ENCODE peak calls at places on chromosomes 2 and 18, in ten cellular contexts. Q is endothelial cell, N is EH, E is kidney epithelial cell, P is substantia nigra, H is NCI-H1417, S is AG08395, T is amniotic epithelial cell, M is fibroblast of mammary gland, X is cardiac muscle cell. W is an unnamed sample.

GRCh38 chr2:179898873-179899272 is 37.5 kb upstream of the ZNF385B start:
- DNase-seq in Q (peak), N (peak), P (no peak), S (peak), X (peak), H (peak), M (peak), T (peak), E (no peak), W (no peak)

GRCh38 chr2:37364351-37364750 is 19.9 kb downstream of the QPCT start:
- DNase-seq in S (no peak), N (no peak), X (no peak), E (no peak), H (no peak), P (no peak), T (no peak), Q (no peak), M (no peak), W (no peak)

GRCh38 chr2:149038442-149039212 is at the start of gene LYPD6B:
- DNase-seq in N (peak), M (no peak), S (peak), Q (peak), E (no peak), P (no peak), T (no peak), X (peak), H (peak), W (no peak)

GRCh38 chr2:48147719-48148118 is 241.4 kb upstream of the FBXO11 start:
- DNase-seq in T (no peak), S (no peak), P (no peak), Q (no peak), E (no peak), N (no peak), M (no peak), H (no peak), X (no peak), W (no peak)

GRCh38 chr18:23888880-23889279 is 125.7 kb upstream of the TTC39C start:
- DNase-seq in S (no peak), P (no peak), T (no peak), E (no peak), N (no peak), Q (no peak), M (no peak), X (no peak), H (peak), W (no peak)

GRCh38 chr18:48022021-48022420 is 91.6 kb upstream of the SMAD2 start:
- DNase-seq in H (no peak), P (no peak), E (no peak), T (no peak), Q (no peak), M (no peak), X (no peak), N (no peak), S (no peak), W (no peak)

GRCh38 chr2:157172239-157172638 is 85.3 kb upstream of the GALNT5 start:
- DNase-seq in S (peak), Q (no peak), T (peak), P (no peak), X (no peak), M (peak), N (no peak), H (no peak), E (no peak), W (no peak)

GRCh38 chr2:65587779-65588178 is 155.4 kb upstream of the SPRED2 start:
- DNase-seq in Q (no peak), X (no peak), P (no peak), E (no peak), H (no peak), S (no peak), T (no peak), N (no peak), M (no peak), W (no peak)

GRCh38 chr2:237514474-237515130 is 27.6 kb downstream of the MLPH start:
- DNase-seq in H (no peak), M (no peak), X (no peak), T (no peak), Q (no peak), E (no peak), S (no peak), P (no peak), N (no peak), W (no peak)

GRCh38 chr2:109322111-109322510 is 193.1 kb downstream of the SH3RF3 start:
- DNase-seq in N (peak), P (peak), E (no peak), S (peak), Q (no peak), X (peak), M (peak), T (peak), H (no peak), W (no peak)

GRCh38 chr2:94877129-94877528 is 5.9 kb downstream of the TEKT4 start:
- DNase-seq in M (no peak), Q (no peak), H (no peak), T (no peak), X (no peak), S (no peak), P (no peak), E (no peak), N (no peak), W (no peak)

GRCh38 chr18:657998-658946 is 819 bp downstream of the TYMS start:
- DNase-seq in P (peak), M (peak), N (peak), H (peak), T (peak), E (peak), X (peak), Q (peak), S (peak), W (no peak)

GRCh38 chr2:216683846-216684245 is 11.5 kb downstream of the IGFBP5 start:
- DNase-seq in P (no peak), M (peak), S (peak), T (peak), X (peak), N (peak), E (no peak), Q (no peak), H (peak), W (no peak)

GRCh38 chr2:86822668-86823067 is 32.0 kb upstream of the CD8A start:
- DNase-seq in N (no peak), P (no peak), X (no peak), T (peak), M (no peak), S (no peak), H (no peak), Q (no peak), E (no peak), W (no peak)

GRCh38 chr18:55406374-55407045 is 181.5 kb downstream of the TCF4 start:
- DNase-seq in P (peak), X (no peak), E (no peak), H (peak), T (no peak), M (no peak), Q (no peak), N (no peak), S (no peak), W (no peak)

GRCh38 chr2:29610569-29610968 is 310.8 kb downstream of the ALK start:
- DNase-seq in N (no peak), T (no peak), M (no peak), E (no peak), S (no peak), H (no peak), P (no peak), Q (no peak), X (no peak), W (no peak)

GRCh38 chr2:218270721-218271486 is 585 bp downstream of the PNKD start:
- DNase-seq in Q (no peak), E (no peak), H (peak), T (no peak), N (peak), P (no peak), S (no peak), M (no peak), X (no peak), W (no peak)

GRCh38 chr2:15920696-15921095 is 19.7 kb upstream of the MYCN start:
- DNase-seq in P (no peak), X (no peak), T (no peak), N (no peak), Q (no peak), M (no peak), S (no peak), E (no peak), H (no peak), W (no peak)

GRCh38 chr2:119545754-119546445 is 1.7 kb downstream of the CFAP221 start:
- DNase-seq in P (no peak), H (no peak), X (peak), T (peak), N (no peak), M (peak), S (no peak), E (no peak), Q (no peak), W (no peak)

GRCh38 chr2:198966269-198966668 is 491.5 kb downstream of the SATB2 start:
- DNase-seq in S (no peak), H (no peak), T (no peak), Q (no peak), P (no peak), M (no peak), E (no peak), X (no peak), N (no peak), W (no peak)

GRCh38 chr2:201965550-201965949 is 68.1 kb upstream of the FZD7 start:
- DNase-seq in Q (no peak), H (no peak), X (no peak), N (no peak), P (no peak), S (no peak), E (no peak), M (no peak), T (no peak), W (no peak)

GRCh38 chr2:501130-501529 is 176.1 kb downstream of the TMEM18 start:
- DNase-seq in H (no peak), M (no peak), N (no peak), T (no peak), P (no peak), E (no peak), S (no peak), Q (peak), X (no peak), W (no peak)

GRCh38 chr2:144137705-144138428 is 382.1 kb downstream of the ZEB2 start:
- DNase-seq in N (peak), M (peak), P (no peak), Q (no peak), E (no peak), H (no peak), T (peak), X (no peak), S (peak), W (no peak)

GRCh38 chr18:57194070-57194469 is 47.2 kb downstream of the BOD1L2 start:
- DNase-seq in N (no peak), H (no peak), Q (no peak), X (no peak), T (no peak), S (no peak), E (no peak), M (no peak), P (no peak), W (no peak)

GRCh38 chr18:63319383-63320040 is at the start of gene BCL2:
- DNase-seq in P (peak), T (peak), Q (peak), S (peak), M (peak), N (peak), X (peak), H (peak), E (no peak), W (no peak)

GRCh38 chr2:39871291-39871761 is 92.3 kb upstream of the THUMPD2 start:
- DNase-seq in M (peak), Q (no peak), E (peak), X (peak), N (peak), T (peak), P (no peak), H (no peak), S (peak), W (no peak)

GRCh38 chr2:217142649-217143266 is 282.9 kb upstream of the TNP1 start:
- DNase-seq in P (no peak), N (peak), S (peak), T (peak), E (no peak), M (peak), Q (peak), H (no peak), X (peak), W (no peak)

GRCh38 chr18:63225434-63225833 is 94.1 kb downstream of the BCL2 start:
- DNase-seq in T (no peak), E (no peak), X (no peak), Q (no peak), P (no peak), S (no peak), N (no peak), M (no peak), H (no peak), W (no peak)